ENCODE peak calls at places on chromosomes 5 and 9, in seven cellular contexts. One of them, this sample, is unnamed.

GRCh38 chr5:135013445-135013844 is 20.6 kb downstream of the PITX1 start:
- DNase-seq in HCT116: no peak
- DNase-seq in H1: no peak
- DNase-seq in HepG2: no peak
- DNase-seq in SK-N-SH: no peak
- DNase-seq in K562: no peak
- DNase-seq in GM12878: no peak
- DNase-seq in this sample: no peak

GRCh38 chr9:71218774-71219173 is 97.4 kb upstream of the TRPM3 start:
- DNase-seq in GM12878: no peak
- DNase-seq in HCT116: no peak
- DNase-seq in K562: no peak
- DNase-seq in HepG2: peak; percentile 42
- DNase-seq in H1: no peak
- DNase-seq in SK-N-SH: no peak
- DNase-seq in this sample: no peak

GRCh38 chr5:154755361-154756202 is at the start of gene LARP1:
- DNase-seq in GM12878: no peak
- DNase-seq in SK-N-SH: peak; percentile 74
- DNase-seq in K562: peak; percentile 70
- DNase-seq in HepG2: no peak
- DNase-seq in HCT116: no peak
- DNase-seq in H1: no peak
- DNase-seq in this sample: peak; percentile 60

GRCh38 chr5:44943637-44944036 is 134.9 kb downstream of the MRPS30 start:
- DNase-seq in K562: no peak
- DNase-seq in SK-N-SH: no peak
- DNase-seq in H1: no peak
- DNase-seq in HepG2: no peak
- DNase-seq in HCT116: no peak
- DNase-seq in GM12878: no peak
- DNase-seq in this sample: no peak

GRCh38 chr9:127351182-127352166 is 45.5 kb upstream of the SLC2A8 start:
- DNase-seq in SK-N-SH: no peak
- DNase-seq in HepG2: no peak
- DNase-seq in K562: no peak
- DNase-seq in GM12878: no peak
- DNase-seq in H1: no peak
- DNase-seq in HCT116: no peak
- DNase-seq in this sample: no peak

GRCh38 chr5:139833525-139833924 is 37.9 kb downstream of the PSD2 start:
- DNase-seq in GM12878: no peak
- DNase-seq in H1: no peak
- DNase-seq in K562: no peak
- DNase-seq in HCT116: no peak
- DNase-seq in HepG2: no peak
- DNase-seq in SK-N-SH: no peak
- DNase-seq in this sample: no peak

GRCh38 chr5:78829811-78830499 is 155.2 kb downstream of the ARSB start:
- DNase-seq in GM12878: no peak
- DNase-seq in H1: no peak
- DNase-seq in HCT116: no peak
- DNase-seq in HepG2: no peak
- DNase-seq in SK-N-SH: peak; percentile 22
- DNase-seq in K562: no peak
- DNase-seq in this sample: no peak

GRCh38 chr9:117957267-117957666 is 253.1 kb downstream of the TLR4 start:
- DNase-seq in HCT116: no peak
- DNase-seq in HepG2: no peak
- DNase-seq in SK-N-SH: no peak
- DNase-seq in K562: no peak
- DNase-seq in H1: no peak
- DNase-seq in GM12878: no peak
- DNase-seq in this sample: no peak

GRCh38 chr9:19994296-19994695 is 205.5 kb upstream of the SLC24A2 start:
- DNase-seq in SK-N-SH: no peak
- DNase-seq in K562: no peak
- DNase-seq in HCT116: no peak
- DNase-seq in H1: no peak
- DNase-seq in HepG2: no peak
- DNase-seq in GM12878: no peak
- DNase-seq in this sample: no peak

GRCh38 chr5:145362261-145362660 is 472.9 kb downstream of the PRELID2 start:
- DNase-seq in H1: no peak
- DNase-seq in K562: no peak
- DNase-seq in GM12878: no peak
- DNase-seq in HCT116: no peak
- DNase-seq in HepG2: no peak
- DNase-seq in SK-N-SH: no peak
- DNase-seq in this sample: no peak

GRCh38 chr9:92600075-92600741 is 64.4 kb upstream of the ECM2 start:
- DNase-seq in HCT116: no peak
- DNase-seq in K562: no peak
- DNase-seq in HepG2: no peak
- DNase-seq in GM12878: no peak
- DNase-seq in H1: no peak
- DNase-seq in SK-N-SH: no peak
- DNase-seq in this sample: no peak

GRCh38 chr5:134084166-134084565 is 30.3 kb upstream of the TCF7 start:
- DNase-seq in SK-N-SH: no peak
- DNase-seq in HepG2: no peak
- DNase-seq in K562: no peak
- DNase-seq in GM12878: no peak
- DNase-seq in H1: no peak
- DNase-seq in HCT116: no peak
- DNase-seq in this sample: no peak

DNA sequence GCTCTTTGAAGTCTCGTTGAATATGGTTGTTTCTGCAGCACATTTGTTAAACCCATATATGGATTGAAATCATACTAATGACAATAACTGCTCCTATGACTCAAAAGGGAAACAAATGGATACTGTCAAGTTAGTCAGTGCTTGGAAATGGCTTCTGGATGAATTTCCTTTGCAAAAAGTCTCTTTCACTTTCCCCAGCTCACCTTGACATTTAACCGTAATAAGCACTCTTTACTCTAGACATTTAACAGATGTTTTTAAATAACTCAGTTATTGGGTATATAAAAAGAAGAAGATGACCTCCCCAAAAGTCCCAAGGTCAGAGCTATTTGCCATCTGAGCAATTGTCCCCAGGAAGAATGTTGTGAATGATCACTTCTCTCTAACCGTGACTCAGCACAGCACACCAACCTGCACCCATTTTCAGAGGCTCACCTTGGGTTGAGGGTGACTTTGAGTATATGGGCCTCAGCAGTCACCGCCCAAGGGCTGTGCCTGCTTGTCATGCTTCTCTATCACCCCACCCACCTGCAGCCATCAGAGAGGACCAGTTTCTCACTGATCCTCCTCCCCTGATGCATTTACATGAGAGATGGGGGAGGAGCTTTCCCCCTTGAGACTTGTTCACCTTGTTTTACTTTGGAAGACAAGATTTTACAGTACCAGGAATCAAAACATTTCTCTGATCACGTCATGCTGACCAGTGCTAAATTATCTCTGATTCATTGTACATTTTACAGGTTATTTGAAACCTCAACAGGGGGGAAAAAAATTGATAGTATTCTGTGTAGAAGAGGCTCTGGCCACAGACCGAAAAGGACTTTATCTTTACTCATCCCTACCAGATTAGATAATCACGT is 133.7 kb downstream of the GRIA1 start:
- DNase-seq in H1: no peak
- DNase-seq in GM12878: no peak
- DNase-seq in HCT116: no peak
- DNase-seq in HepG2: no peak
- DNase-seq in K562: peak; percentile 6
- DNase-seq in SK-N-SH: no peak
- DNase-seq in this sample: no peak
- TF ChIP-seq JUND in H1: no peak
- TF ChIP-seq JUND in GM12878: no peak
- TF ChIP-seq JUND in HCT116: no peak
- TF ChIP-seq JUND in HepG2: no peak
- TF ChIP-seq JUND in K562: no peak
- TF ChIP-seq JUND in SK-N-SH: peak; percentile 39
- TF ChIP-seq JUND in this sample: no peak

GRCh38 chr5:56503929-56504328 is 270.8 kb upstream of the ANKRD55 start:
- DNase-seq in H1: no peak
- DNase-seq in K562: no peak
- DNase-seq in HCT116: no peak
- DNase-seq in SK-N-SH: no peak
- DNase-seq in GM12878: no peak
- DNase-seq in HepG2: no peak
- DNase-seq in this sample: no peak

GRCh38 chr5:56498759-56499395 is 265.7 kb upstream of the ANKRD55 start:
- DNase-seq in HepG2: no peak
- DNase-seq in K562: no peak
- DNase-seq in HCT116: no peak
- DNase-seq in GM12878: no peak
- DNase-seq in SK-N-SH: no peak
- DNase-seq in H1: no peak
- DNase-seq in this sample: no peak

GRCh38 chr5:56506586-56506985 is 273.5 kb upstream of the ANKRD55 start:
- DNase-seq in H1: no peak
- DNase-seq in HepG2: no peak
- DNase-seq in GM12878: no peak
- DNase-seq in K562: no peak
- DNase-seq in HCT116: no peak
- DNase-seq in SK-N-SH: no peak
- DNase-seq in this sample: no peak

GRCh38 chr5:56499877-56500276 is 266.7 kb upstream of the ANKRD55 start:
- DNase-seq in SK-N-SH: no peak
- DNase-seq in HepG2: no peak
- DNase-seq in HCT116: no peak
- DNase-seq in GM12878: no peak
- DNase-seq in K562: no peak
- DNase-seq in H1: no peak
- DNase-seq in this sample: no peak

DNA sequence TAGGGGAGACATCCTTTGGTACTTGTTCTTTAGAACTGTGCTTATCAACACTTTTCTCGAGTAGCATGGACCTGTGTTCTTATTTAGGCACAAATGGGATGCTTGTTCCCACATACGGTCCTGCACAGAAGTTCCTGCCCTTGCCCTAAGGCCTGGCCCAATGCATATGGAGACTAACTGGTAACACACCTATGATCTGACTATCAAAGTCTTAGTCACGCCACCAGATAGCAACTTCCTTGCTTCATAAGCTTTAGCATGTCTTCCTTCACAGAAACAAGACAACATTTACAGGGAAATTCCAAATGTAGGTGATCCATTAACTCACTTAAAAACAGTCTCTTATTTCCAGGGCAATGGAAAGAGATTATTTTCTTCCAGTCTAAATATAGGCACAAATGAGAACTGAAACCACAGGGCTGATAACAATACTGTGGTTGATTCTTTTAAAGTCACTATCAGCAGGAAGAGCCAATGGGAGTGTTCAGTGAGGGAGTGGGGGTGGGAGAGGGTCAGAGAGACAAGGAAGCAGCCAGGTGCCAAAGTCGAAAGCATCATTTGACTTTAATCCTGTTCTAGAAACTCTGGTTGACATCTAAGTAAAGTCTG is 268.9 kb upstream of the ANKRD55 start:
- DNase-seq in K562: peak; percentile 58
- DNase-seq in HCT116: no peak
- DNase-seq in H1: no peak
- DNase-seq in HepG2: no peak
- DNase-seq in SK-N-SH: no peak
- DNase-seq in GM12878: no peak
- DNase-seq in this sample: no peak
- TF ChIP-seq JUND in K562: no peak
- TF ChIP-seq JUND in HCT116: no peak
- TF ChIP-seq JUND in H1: no peak
- TF ChIP-seq JUND in HepG2: no peak
- TF ChIP-seq JUND in SK-N-SH: no peak
- TF ChIP-seq JUND in GM12878: no peak
- TF ChIP-seq JUND in this sample: no peak

GRCh38 chr5:131357739-131358561 is 94.1 kb downstream of the CDC42SE2 start:
- DNase-seq in HepG2: no peak
- DNase-seq in K562: no peak
- DNase-seq in HCT116: no peak
- DNase-seq in GM12878: no peak
- DNase-seq in SK-N-SH: no peak
- DNase-seq in H1: no peak
- DNase-seq in this sample: no peak
- TF ChIP-seq JUND in HepG2: no peak
- TF ChIP-seq JUND in K562: no peak
- TF ChIP-seq JUND in HCT116: no peak
- TF ChIP-seq JUND in GM12878: no peak
- TF ChIP-seq JUND in SK-N-SH: no peak
- TF ChIP-seq JUND in H1: no peak
- TF ChIP-seq JUND in this sample: no peak

GRCh38 chr5:67032921-67033664 is 163.5 kb downstream of the CD180 start:
- DNase-seq in HepG2: no peak
- DNase-seq in SK-N-SH: no peak
- DNase-seq in K562: no peak
- DNase-seq in HCT116: no peak
- DNase-seq in H1: no peak
- DNase-seq in GM12878: no peak
- DNase-seq in this sample: no peak

GRCh38 chr5:67033893-67034605 is 162.6 kb downstream of the CD180 start:
- DNase-seq in HepG2: peak; percentile 40
- DNase-seq in HCT116: no peak
- DNase-seq in H1: no peak
- DNase-seq in GM12878: no peak
- DNase-seq in K562: no peak
- DNase-seq in SK-N-SH: no peak
- DNase-seq in this sample: no peak

GRCh38 chr5:67030289-67031069 is 166.1 kb downstream of the CD180 start:
- DNase-seq in HepG2: no peak
- DNase-seq in HCT116: no peak
- DNase-seq in SK-N-SH: no peak
- DNase-seq in H1: no peak
- DNase-seq in GM12878: no peak
- DNase-seq in K562: no peak
- DNase-seq in this sample: no peak

GRCh38 chr5:67029481-67029880 is 167.1 kb downstream of the CD180 start:
- DNase-seq in K562: no peak
- DNase-seq in HepG2: no peak
- DNase-seq in H1: no peak
- DNase-seq in HCT116: no peak
- DNase-seq in SK-N-SH: no peak
- DNase-seq in GM12878: no peak
- DNase-seq in this sample: no peak

GRCh38 chr5:67031689-67032088 is 164.9 kb downstream of the CD180 start:
- DNase-seq in K562: no peak
- DNase-seq in HCT116: no peak
- DNase-seq in SK-N-SH: no peak
- DNase-seq in H1: no peak
- DNase-seq in HepG2: no peak
- DNase-seq in GM12878: no peak
- DNase-seq in this sample: peak; percentile 9
- TF ChIP-seq JUND in K562: no peak
- TF ChIP-seq JUND in HCT116: no peak
- TF ChIP-seq JUND in SK-N-SH: no peak
- TF ChIP-seq JUND in H1: no peak
- TF ChIP-seq JUND in HepG2: no peak
- TF ChIP-seq JUND in GM12878: no peak
- TF ChIP-seq JUND in this sample: no peak